ENCODE peak calls at places on chromosomes 16 and 17, in four cellular contexts. F is iPS DF 6.9, M is SK-N-SH, D is fibroblast of pulmonary artery. K is an unnamed sample.

GRCh38 chr17:16040710-16041251 is 41.2 kb downstream of the TTC19 start:
- DNase-seq in F (no peak), M (no peak), D (peak), K (no peak)

GRCh38 chr16:57475711-57476339 is 10.5 kb downstream of the DOK4 start:
- DNase-seq in F (peak), M (peak), D (peak), K (peak)

GRCh38 chr16:19316846-19317245 is 31.3 kb downstream of the CLEC19A start:
- DNase-seq in F (peak), M (no peak), D (no peak), K (no peak)

GRCh38 chr17:57946798-57947358 is 8.3 kb downstream of the CUEDC1 start:
- DNase-seq in F (no peak), M (no peak), D (peak), K (peak)

GRCh38 chr17:38326996-38327792 is 16.6 kb downstream of the GPR179 start:
- DNase-seq in F (no peak), M (peak), D (peak), K (peak)

GRCh38 chr16:53080345-53081031 is 25.7 kb downstream of the CHD9 start:
- DNase-seq in F (no peak), M (peak), D (peak), K (no peak)

GRCh38 chr17:28334176-28334575 is 1.1 kb downstream of the IFT20 start:
- DNase-seq in F (no peak), M (no peak), D (peak), K (no peak)

GRCh38 chr16:4190934-4191333 is 50.9 kb downstream of the SRL start:
- DNase-seq in F (no peak), M (no peak), D (no peak), K (no peak)

GRCh38 chr17:41810659-41811548 is 845 bp downstream of the P3H4 start:
- DNase-seq in F (no peak), M (peak), D (no peak), K (no peak)

GRCh38 chr17:3962217-3963069 is 1.8 kb downstream of the ATP2A3 start:
- DNase-seq in F (no peak), M (no peak), D (no peak), K (no peak)

GRCh38 chr17:1384881-1385280 is 15.1 kb downstream of the YWHAE start:
- DNase-seq in F (no peak), M (no peak), D (no peak), K (no peak)

GRCh38 chr17:16919663-16920627 is 52.0 kb downstream of the TNFRSF13B start:
- DNase-seq in F (peak), M (no peak), D (no peak), K (no peak)

GRCh38 chr17:42843358-42843934 is 934 bp upstream of the AOC2 start:
- DNase-seq in F (no peak), M (peak), D (peak), K (peak)

GRCh38 chr16:15749371-15749770 is 99.3 kb downstream of the NDE1 start:
- DNase-seq in F (no peak), M (no peak), D (no peak), K (no peak)

GRCh38 chr17:45270828-45271418 is 9.0 kb upstream of the SPATA32 start:
- DNase-seq in F (no peak), M (peak), D (no peak), K (no peak)

GRCh38 chr16:27544671-27545070 is 5.0 kb downstream of the GTF3C1 start:
- DNase-seq in F (no peak), M (no peak), D (no peak), K (no peak)

GRCh38 chr17:20280051-20280450 is 187.3 kb downstream of the LGALS9B start:
- DNase-seq in F (no peak), M (no peak), D (no peak), K (no peak)

GRCh38 chr17:81910840-81911276 is 341 bp downstream of the PCYT2 start:
- DNase-seq in F (no peak), M (no peak), D (no peak), K (no peak)

GRCh38 chr17:81911277-81911961 is at the start of gene PCYT2:
- DNase-seq in F (no peak), M (peak), D (peak), K (peak)

GRCh38 chr17:81912441-81913309 is 1.5 kb upstream of the PCYT2 start:
- DNase-seq in F (no peak), M (no peak), D (no peak), K (no peak)

GRCh38 chr17:81913394-81914102 is 2.3 kb upstream of the PCYT2 start:
- DNase-seq in F (no peak), M (no peak), D (no peak), K (no peak)

DNA sequence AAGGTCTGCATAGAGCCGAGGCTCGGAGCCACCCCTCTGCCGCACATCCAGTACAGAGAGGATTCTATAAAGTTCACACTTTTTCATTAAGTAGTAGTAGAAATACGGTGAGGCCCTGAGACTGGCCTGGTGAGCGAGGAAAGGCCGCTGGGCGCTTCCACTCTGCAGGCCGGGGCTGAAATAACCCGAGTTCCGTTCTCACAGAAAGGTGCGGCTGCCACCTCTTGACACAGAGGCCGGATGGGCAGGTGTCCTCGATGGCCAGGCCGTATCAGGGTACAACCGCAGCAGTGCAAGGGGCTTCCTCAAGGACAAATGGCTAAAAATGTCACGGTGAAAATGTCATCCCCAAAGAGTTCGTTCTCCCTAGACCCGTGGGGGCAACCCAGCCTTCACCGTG is 770 bp upstream of the PCYT2 start:
- DNase-seq in F (no peak), M (no peak), D (no peak), K (no peak)
- H3K4me3 ChIP-seq in F (no peak), M (no peak), D (no peak), K (no peak)

GRCh38 chr16:1902547-1903219 is 15.5 kb downstream of the HS3ST6 start:
- DNase-seq in F (no peak), M (peak), D (no peak), K (no peak)

GRCh38 chr16:1895949-1896675 is 22.1 kb downstream of the HS3ST6 start:
- DNase-seq in F (no peak), M (no peak), D (no peak), K (no peak)

GRCh38 chr16:1900452-1900774 is 17.8 kb downstream of the HS3ST6 start:
- DNase-seq in F (no peak), M (no peak), D (no peak), K (no peak)

GRCh38 chr16:1903220-1903574 is 15.0 kb downstream of the HS3ST6 start:
- DNase-seq in F (no peak), M (no peak), D (no peak), K (no peak)

DNA sequence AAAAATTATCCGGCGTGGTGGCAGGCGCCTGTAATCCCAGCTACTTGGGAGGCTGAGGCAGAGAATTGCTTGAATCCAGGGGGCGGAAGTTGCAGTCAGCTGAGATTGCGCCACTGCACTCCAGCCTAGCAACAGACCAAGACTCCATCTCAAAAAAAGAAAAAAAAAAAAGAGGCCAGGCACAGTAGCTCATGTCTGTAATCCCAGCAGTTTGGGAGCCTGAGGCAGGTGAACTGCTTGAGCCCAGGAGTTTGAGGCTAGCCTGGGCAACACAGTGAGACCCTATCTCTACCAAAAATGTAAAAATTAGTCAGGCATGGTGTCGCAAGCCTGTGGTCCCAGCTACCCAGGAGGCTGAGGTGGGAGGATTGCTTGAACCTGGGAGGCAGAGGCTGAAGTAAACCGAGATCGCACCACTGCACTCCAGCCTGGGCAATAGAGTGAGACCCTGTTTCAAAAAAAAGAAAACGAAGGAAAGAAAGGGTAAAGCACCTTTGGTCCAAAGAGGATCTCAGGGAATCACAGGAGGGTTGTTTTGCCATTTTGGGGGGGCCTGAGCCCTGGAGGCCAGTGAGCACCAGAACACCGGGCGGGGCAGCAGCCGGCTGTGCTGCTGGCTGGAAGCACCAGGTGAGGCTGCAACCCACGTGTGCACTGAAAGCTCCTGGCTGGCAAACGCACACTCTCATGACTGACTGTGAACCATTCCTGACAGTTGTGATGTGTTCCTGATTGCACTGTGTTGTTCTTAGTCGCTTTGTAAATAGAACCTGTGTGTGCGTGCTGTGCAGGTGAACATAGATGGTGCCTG is 18.4 kb downstream of the HS3ST6 start:
- DNase-seq in F (no peak), M (no peak), D (no peak), K (no peak)
- H3K4me3 ChIP-seq in F (no peak), M (no peak), D (no peak), K (no peak)

GRCh38 chr16:21952040-21952792 is 945 bp upstream of the UQCRC2 start:
- DNase-seq in F (peak), M (peak), D (peak), K (peak)
- H3K4me3 ChIP-seq in F (peak), M (peak), D (peak), K (peak)

DNA sequence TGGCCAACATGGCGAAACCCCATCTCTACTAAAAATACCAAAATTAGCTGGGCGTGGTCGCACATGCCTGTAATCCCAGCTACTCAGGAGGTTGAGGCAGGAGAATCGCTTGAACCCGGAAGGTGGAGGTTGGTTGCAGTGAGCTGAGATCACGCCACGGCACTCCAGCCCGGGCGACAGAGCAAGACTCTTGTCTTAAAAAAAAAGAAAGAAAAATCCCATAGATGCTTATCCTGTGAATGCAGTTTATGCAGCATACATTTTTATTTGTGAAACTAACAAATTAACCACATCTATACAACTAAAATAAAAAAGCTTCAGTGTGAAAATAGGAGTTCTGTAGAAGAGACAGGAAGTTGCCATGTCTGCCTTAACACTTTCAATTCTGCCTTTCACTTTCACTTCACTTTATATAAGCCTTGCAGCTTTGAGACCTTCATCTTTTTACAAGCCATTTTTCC is 7.1 kb downstream of the IGSF6 start:
- DNase-seq in F (no peak), M (no peak), D (no peak), K (no peak)
- H3K4me3 ChIP-seq in F (no peak), M (no peak), D (peak), K (peak)

DNA sequence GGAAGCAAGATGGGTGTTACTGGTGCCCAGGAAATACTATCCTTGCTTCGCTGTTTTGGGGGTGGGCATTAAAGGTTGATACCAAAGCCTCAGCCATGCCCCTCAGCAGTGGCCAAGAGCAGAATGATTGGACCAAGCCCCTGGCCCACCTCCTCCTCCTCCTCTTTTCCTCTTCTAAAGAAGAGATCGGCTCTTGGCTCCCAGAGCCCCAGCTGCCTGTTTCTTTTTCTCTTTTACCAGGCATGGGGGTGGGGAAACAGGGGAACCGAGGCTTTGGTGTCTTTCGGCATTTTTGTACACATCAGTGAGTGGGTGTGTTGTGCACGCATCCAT is 5.8 kb downstream of the THRA start:
- DNase-seq in F (no peak), M (no peak), D (no peak), K (no peak)
- H3K4me3 ChIP-seq in F (no peak), M (peak), D (peak), K (peak)